ENCODE peak calls at places on chromosomes 7 and 10, in four cellular contexts. S is IMR-90, L is epithelial cell of esophagus, D is BJ. C is an unnamed sample.
A peak's percentile ranks its signal among the peaks of the same experiment; 100 is the strongest.

GRCh38 chr7:115087437-115087836 is 165.5 kb downstream of the MDFIC start:
- DNase-seq in S (peak; percentile 92), L (peak; percentile 74), D (no peak), C (peak; percentile 93)

GRCh38 chr10:15224948-15225347 is 56.5 kb upstream of the NMT2 start:
- DNase-seq in S (no peak), L (no peak), D (no peak), C (no peak)

GRCh38 chr10:71604324-71605018 is 115.1 kb downstream of the C10orf105 start:
- DNase-seq in S (no peak), L (peak; percentile 40), D (no peak), C (peak; percentile 45)

GRCh38 chr7:158646766-158647474 is 57.7 kb downstream of the NCAPG2 start:
- DNase-seq in S (no peak), L (peak; percentile 24), D (no peak), C (peak; percentile 25)

GRCh38 chr10:47165168-47165710 is 134.8 kb upstream of the GDF10 start:
- DNase-seq in S (no peak), L (no peak), D (no peak), C (no peak)

GRCh38 chr10:128274938-128275337 is 148.7 kb upstream of the MKI67 start:
- DNase-seq in S (no peak), L (no peak), D (no peak), C (no peak)

GRCh38 chr10:30606313-30606712 is 23.2 kb downstream of the LYZL2 start:
- DNase-seq in S (no peak), L (no peak), D (no peak), C (no peak)

GRCh38 chr10:116783011-116783655 is 40.8 kb upstream of the HSPA12A start:
- DNase-seq in S (peak; percentile 60), L (no peak), D (no peak), C (no peak)

GRCh38 chr7:21041252-21041651 is 254.6 kb upstream of the SP8 start:
- DNase-seq in S (no peak), L (peak; percentile 27), D (no peak), C (no peak)

GRCh38 chr7:39811161-39811614 is 138.9 kb upstream of the CDK13 start:
- DNase-seq in S (peak; percentile 25), L (peak; percentile 77), D (no peak), C (peak; percentile 13)

GRCh38 chr7:117157121-117157870 is 165.6 kb downstream of the WNT2 start:
- DNase-seq in S (peak; percentile 87), L (peak; percentile 39), D (peak; percentile 46), C (peak; percentile 85)

GRCh38 chr7:51124321-51124720 is 192.3 kb downstream of the COBL start:
- DNase-seq in S (no peak), L (no peak), D (no peak), C (no peak)

GRCh38 chr7:117075934-117076333 is 122.6 kb downstream of the ST7 start:
- DNase-seq in S (no peak), L (no peak), D (no peak), C (no peak)

GRCh38 chr7:130356121-130356759 is 11.6 kb downstream of the CPA5 start:
- DNase-seq in S (peak; percentile 99), L (peak; percentile 97), D (peak; percentile 96), C (peak; percentile 97)

GRCh38 chr10:85105614-85106013 is 777.2 kb downstream of the CCSER2 start:
- DNase-seq in S (no peak), L (no peak), D (no peak), C (no peak)

GRCh38 chr7:44735403-44736165 is 13.1 kb upstream of the ZMIZ2 start:
- DNase-seq in S (peak; percentile 99), L (peak; percentile 96), D (peak; percentile 93), C (peak; percentile 97)

GRCh38 chr10:37976091-37976879 is at the start of gene ZNF25:
- DNase-seq in S (peak; percentile 98), L (peak; percentile 98), D (peak; percentile 88), C (peak; percentile 99)
- TF ChIP-seq CTCF in S (peak; percentile 99), L (peak; percentile 94), D (peak; percentile 99), C (peak; percentile 94)

GRCh38 chr7:108004220-108005142 is 1.5 kb upstream of the LAMB1 start:
- DNase-seq in S (peak; percentile 70), L (peak; percentile 54), D (no peak), C (peak; percentile 78)
- H3K4me3 ChIP-seq in S (no peak overlapping the region), L (no peak overlapping the region), D (no peak overlapping the region), C (no peak overlapping the region)

GRCh38 chr7:154789404-154789803 is 213.5 kb downstream of the PAXIP1 start:
- DNase-seq in S (no peak), L (no peak), D (no peak), C (no peak)
- TF ChIP-seq CTCF in S (no peak), L (no peak), D (no peak), C (no peak)

GRCh38 chr7:152522551-152522950 is 86.7 kb upstream of the KMT2C start:
- DNase-seq in S (no peak), L (no peak), D (no peak), C (peak; percentile 46)
- H3K4me3 ChIP-seq in S (peak overlapping the region; percentile 19), L (no peak overlapping the region), D (peak overlapping the region; percentile 19), C (peak overlapping the region; percentile 14)

GRCh38 chr10:124614003-124614659 is 130.0 kb downstream of the FAM53B start:
- DNase-seq in S (no peak), L (no peak), D (no peak), C (no peak)

GRCh38 chr10:124609698-124610097 is 134.5 kb downstream of the FAM53B start:
- DNase-seq in S (no peak), L (no peak), D (no peak), C (no peak)

GRCh38 chr10:124612611-124613498 is 131.3 kb downstream of the FAM53B start:
- DNase-seq in S (peak; percentile 15), L (no peak), D (no peak), C (peak; percentile 43)

GRCh38 chr10:124615259-124615658 is 128.9 kb downstream of the FAM53B start:
- DNase-seq in S (no peak), L (no peak), D (no peak), C (no peak)

GRCh38 chr10:124611738-124612137 is 132.4 kb downstream of the FAM53B start:
- DNase-seq in S (no peak), L (no peak), D (no peak), C (no peak)
- TF ChIP-seq CTCF in S (no peak), L (no peak), D (no peak), C (no peak)

C was measured in choroid plexus epithelial cell.